ENCODE peak calls at places on chromosome 4, in six cellular contexts. One of them, this sample, is unnamed.

GRCh38 chr4:153643406-153644016 is 40.6 kb upstream of the TLR2 start:
- DNase-seq in A549: peak; percentile 57
- DNase-seq in GM12878: peak; percentile 50
- DNase-seq in endothelial cell of umbilical vein: peak; percentile 56
- DNase-seq in HepG2: peak; percentile 66
- DNase-seq in K562: peak; percentile 57
- DNase-seq in this sample: peak; percentile 74

GRCh38 chr4:71262161-71262560 is 76.7 kb upstream of the SLC4A4 start:
- DNase-seq in A549: no peak
- DNase-seq in GM12878: no peak
- DNase-seq in endothelial cell of umbilical vein: no peak
- DNase-seq in HepG2: no peak
- DNase-seq in K562: no peak
- DNase-seq in this sample: no peak

GRCh38 chr4:44150091-44150576 is 298.5 kb downstream of the KCTD8 start:
- DNase-seq in A549: no peak
- DNase-seq in GM12878: no peak
- DNase-seq in endothelial cell of umbilical vein: peak; percentile 77
- DNase-seq in HepG2: peak; percentile 1
- DNase-seq in K562: no peak
- DNase-seq in this sample: no peak

GRCh38 chr4:153348006-153348405 is 3.5 kb downstream of the MND1 start:
- DNase-seq in A549: no peak
- DNase-seq in GM12878: no peak
- DNase-seq in endothelial cell of umbilical vein: no peak
- DNase-seq in HepG2: no peak
- DNase-seq in K562: peak; percentile 61
- DNase-seq in this sample: no peak

GRCh38 chr4:140764785-140765392 is 8.7 kb upstream of the TBC1D9 start:
- DNase-seq in A549: no peak
- DNase-seq in GM12878: no peak
- DNase-seq in endothelial cell of umbilical vein: no peak
- DNase-seq in HepG2: no peak
- DNase-seq in K562: no peak
- DNase-seq in this sample: no peak

GRCh38 chr4:14582658-14583057 is 419.6 kb upstream of the CPEB2 start:
- DNase-seq in A549: no peak
- DNase-seq in GM12878: no peak
- DNase-seq in endothelial cell of umbilical vein: no peak
- DNase-seq in HepG2: no peak
- DNase-seq in K562: no peak
- DNase-seq in this sample: no peak

GRCh38 chr4:48167538-48168263 is 33.7 kb upstream of the TXK start:
- DNase-seq in A549: no peak
- DNase-seq in GM12878: no peak
- DNase-seq in endothelial cell of umbilical vein: no peak
- DNase-seq in HepG2: no peak
- DNase-seq in K562: no peak
- DNase-seq in this sample: no peak

GRCh38 chr4:87908341-87908740 is 67.2 kb upstream of the SPP1 start:
- DNase-seq in A549: no peak
- DNase-seq in GM12878: no peak
- DNase-seq in endothelial cell of umbilical vein: no peak
- DNase-seq in HepG2: no peak
- DNase-seq in K562: no peak
- DNase-seq in this sample: no peak

GRCh38 chr4:120225527-120225926 is 158.9 kb upstream of the MAD2L1 start:
- DNase-seq in A549: no peak
- DNase-seq in GM12878: no peak
- DNase-seq in endothelial cell of umbilical vein: no peak
- DNase-seq in HepG2: no peak
- DNase-seq in K562: no peak
- DNase-seq in this sample: no peak

GRCh38 chr4:184453402-184454160 is 20.8 kb downstream of the IRF2 start:
- DNase-seq in A549: no peak
- DNase-seq in GM12878: no peak
- DNase-seq in endothelial cell of umbilical vein: peak; percentile 80
- DNase-seq in HepG2: no peak
- DNase-seq in K562: no peak
- DNase-seq in this sample: peak; percentile 81

GRCh38 chr4:140130677-140131076 is 23.3 kb downstream of the MAML3 start:
- DNase-seq in A549: no peak
- DNase-seq in GM12878: no peak
- DNase-seq in endothelial cell of umbilical vein: no peak
- DNase-seq in HepG2: no peak
- DNase-seq in K562: no peak
- DNase-seq in this sample: peak; percentile 21

GRCh38 chr4:109877400-109877799 is 29.5 kb downstream of the LRIT3 start:
- DNase-seq in A549: no peak
- DNase-seq in GM12878: peak; percentile 8
- DNase-seq in endothelial cell of umbilical vein: no peak
- DNase-seq in HepG2: no peak
- DNase-seq in K562: no peak
- DNase-seq in this sample: no peak

GRCh38 chr4:160159457-160159856 is 1056.6 kb downstream of the RAPGEF2 start:
- DNase-seq in A549: no peak
- DNase-seq in GM12878: no peak
- DNase-seq in endothelial cell of umbilical vein: no peak
- DNase-seq in HepG2: no peak
- DNase-seq in K562: no peak
- DNase-seq in this sample: no peak

GRCh38 chr4:185341377-185341776 is 54.3 kb downstream of the LRP2BP start:
- DNase-seq in A549: no peak
- DNase-seq in GM12878: no peak
- DNase-seq in endothelial cell of umbilical vein: no peak
- DNase-seq in HepG2: no peak
- DNase-seq in K562: no peak
- DNase-seq in this sample: no peak

GRCh38 chr4:8095956-8096689 is 62.5 kb downstream of the ABLIM2 start:
- DNase-seq in A549: no peak
- DNase-seq in GM12878: no peak
- DNase-seq in endothelial cell of umbilical vein: no peak
- DNase-seq in HepG2: no peak
- DNase-seq in K562: no peak
- DNase-seq in this sample: no peak

GRCh38 chr4:25351777-25352421 is 25.2 kb upstream of the ANAPC4 start:
- DNase-seq in A549: no peak
- DNase-seq in GM12878: no peak
- DNase-seq in endothelial cell of umbilical vein: peak; percentile 27
- DNase-seq in HepG2: no peak
- DNase-seq in K562: no peak
- DNase-seq in this sample: no peak

GRCh38 chr4:54473077-54473545 is 184.6 kb upstream of the KIT start:
- DNase-seq in A549: no peak
- DNase-seq in GM12878: no peak
- DNase-seq in endothelial cell of umbilical vein: no peak
- DNase-seq in HepG2: peak; percentile 59
- DNase-seq in K562: peak; percentile 67
- DNase-seq in this sample: no peak

GRCh38 chr4:131974730-131975129 is 1174.4 kb upstream of the PCDH10 start:
- DNase-seq in A549: no peak
- DNase-seq in GM12878: no peak
- DNase-seq in endothelial cell of umbilical vein: no peak
- DNase-seq in HepG2: no peak
- DNase-seq in K562: no peak
- DNase-seq in this sample: peak; percentile 1

GRCh38 chr4:5511791-5512190 is 196.6 kb downstream of the EVC2 start:
- DNase-seq in A549: no peak
- DNase-seq in GM12878: no peak
- DNase-seq in endothelial cell of umbilical vein: no peak
- DNase-seq in HepG2: no peak
- DNase-seq in K562: no peak
- DNase-seq in this sample: no peak

GRCh38 chr4:108954880-108955279 is 192.0 kb upstream of the ETNPPL start:
- DNase-seq in A549: no peak
- DNase-seq in GM12878: no peak
- DNase-seq in endothelial cell of umbilical vein: no peak
- DNase-seq in HepG2: no peak
- DNase-seq in K562: peak; percentile 41
- DNase-seq in this sample: no peak

GRCh38 chr4:99529218-99529617 is 18.4 kb downstream of the C4orf17 start:
- DNase-seq in A549: no peak
- DNase-seq in GM12878: no peak
- DNase-seq in endothelial cell of umbilical vein: no peak
- DNase-seq in HepG2: no peak
- DNase-seq in K562: no peak
- DNase-seq in this sample: no peak

GRCh38 chr4:3673716-3674478 is 92.3 kb upstream of the ADRA2C start:
- DNase-seq in A549: no peak
- DNase-seq in GM12878: no peak
- DNase-seq in endothelial cell of umbilical vein: no peak
- DNase-seq in HepG2: no peak
- DNase-seq in K562: no peak
- DNase-seq in this sample: no peak

GRCh38 chr4:98341309-98341708 is 80.1 kb downstream of the RAP1GDS1 start:
- DNase-seq in A549: no peak
- DNase-seq in GM12878: no peak
- DNase-seq in endothelial cell of umbilical vein: no peak
- DNase-seq in HepG2: no peak
- DNase-seq in K562: no peak
- DNase-seq in this sample: no peak
- TF ChIP-seq CTCF in A549: no peak
- TF ChIP-seq CTCF in GM12878: no peak
- TF ChIP-seq CTCF in endothelial cell of umbilical vein: no peak
- TF ChIP-seq CTCF in HepG2: no peak
- TF ChIP-seq CTCF in K562: no peak
- TF ChIP-seq CTCF in this sample: no peak

GRCh38 chr4:183170894-183171293 is 71.8 kb downstream of the WWC2 start:
- DNase-seq in A549: no peak
- DNase-seq in GM12878: no peak
- DNase-seq in endothelial cell of umbilical vein: no peak
- DNase-seq in HepG2: no peak
- DNase-seq in K562: no peak
- DNase-seq in this sample: no peak

GRCh38 chr4:183172881-183173280 is 73.8 kb downstream of the WWC2 start:
- DNase-seq in A549: no peak
- DNase-seq in GM12878: no peak
- DNase-seq in endothelial cell of umbilical vein: no peak
- DNase-seq in HepG2: no peak
- DNase-seq in K562: no peak
- DNase-seq in this sample: no peak

GRCh38 chr4:183171484-183172267 is 72.6 kb downstream of the WWC2 start:
- DNase-seq in A549: peak; percentile 25
- DNase-seq in GM12878: no peak
- DNase-seq in endothelial cell of umbilical vein: peak; percentile 53
- DNase-seq in HepG2: peak; percentile 67
- DNase-seq in K562: no peak
- DNase-seq in this sample: no peak

GRCh38 chr4:183175631-183176232 is 76.7 kb downstream of the WWC2 start:
- DNase-seq in A549: no peak
- DNase-seq in GM12878: no peak
- DNase-seq in endothelial cell of umbilical vein: peak; percentile 68
- DNase-seq in HepG2: peak; percentile 89
- DNase-seq in K562: no peak
- DNase-seq in this sample: no peak

GRCh38 chr4:183173580-183174526 is 74.8 kb downstream of the WWC2 start:
- DNase-seq in A549: no peak
- DNase-seq in GM12878: no peak
- DNase-seq in endothelial cell of umbilical vein: peak; percentile 26
- DNase-seq in HepG2: no peak
- DNase-seq in K562: no peak
- DNase-seq in this sample: no peak
- H3K4me3 ChIP-seq in A549: peak overlapping the region; percentile 23
- H3K4me3 ChIP-seq in GM12878: no peak overlapping the region
- H3K4me3 ChIP-seq in endothelial cell of umbilical vein: no peak overlapping the region
- H3K4me3 ChIP-seq in HepG2: no peak overlapping the region
- H3K4me3 ChIP-seq in K562: no peak overlapping the region
- H3K4me3 ChIP-seq in this sample: no peak overlapping the region

DNA sequence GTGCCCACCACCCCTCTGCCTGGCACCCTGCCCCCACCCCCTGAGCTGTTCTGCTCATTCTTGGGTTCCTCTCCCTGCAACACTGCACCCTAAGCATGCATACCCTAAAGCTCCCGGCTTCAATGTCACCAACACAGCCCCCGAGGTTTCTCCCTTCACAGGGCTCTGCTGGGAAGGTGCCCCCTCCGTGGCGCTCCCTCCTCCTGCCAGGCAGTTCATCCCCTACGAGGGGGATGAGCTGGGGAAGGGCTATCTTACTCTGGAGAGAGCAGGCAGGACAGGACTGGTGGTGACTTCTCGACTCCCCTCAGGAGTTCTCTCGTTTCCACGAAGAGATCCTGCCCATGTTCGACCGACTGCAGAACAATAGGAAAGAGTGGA is 6.5 kb downstream of the ATP5ME start:
- DNase-seq in A549: no peak
- DNase-seq in GM12878: no peak
- DNase-seq in endothelial cell of umbilical vein: no peak
- DNase-seq in HepG2: no peak
- DNase-seq in K562: no peak
- DNase-seq in this sample: no peak
- TF ChIP-seq MYC in A549: no peak
- TF ChIP-seq MYC in GM12878: no peak
- TF ChIP-seq MYC in endothelial cell of umbilical vein: no peak
- TF ChIP-seq MYC in HepG2: no peak
- TF ChIP-seq MYC in K562: no peak
- TF ChIP-seq MYC in this sample: no peak

GRCh38 chr4:128386761-128387599 is 99.4 kb upstream of the PGRMC2 start:
- DNase-seq in A549: peak; percentile 42
- DNase-seq in GM12878: no peak
- DNase-seq in endothelial cell of umbilical vein: peak; percentile 94
- DNase-seq in HepG2: no peak
- DNase-seq in K562: peak; percentile 23
- DNase-seq in this sample: peak; percentile 14

GRCh38 chr4:128385199-128385598 is 97.6 kb upstream of the PGRMC2 start:
- DNase-seq in A549: no peak
- DNase-seq in GM12878: no peak
- DNase-seq in endothelial cell of umbilical vein: no peak
- DNase-seq in HepG2: no peak
- DNase-seq in K562: no peak
- DNase-seq in this sample: no peak

GRCh38 chr4:128384091-128384520 is 96.5 kb upstream of the PGRMC2 start:
- DNase-seq in A549: no peak
- DNase-seq in GM12878: no peak
- DNase-seq in endothelial cell of umbilical vein: no peak
- DNase-seq in HepG2: no peak
- DNase-seq in K562: no peak
- DNase-seq in this sample: no peak

GRCh38 chr4:128384765-128385164 is 97.2 kb upstream of the PGRMC2 start:
- DNase-seq in A549: no peak
- DNase-seq in GM12878: no peak
- DNase-seq in endothelial cell of umbilical vein: no peak
- DNase-seq in HepG2: no peak
- DNase-seq in K562: no peak
- DNase-seq in this sample: no peak

DNA sequence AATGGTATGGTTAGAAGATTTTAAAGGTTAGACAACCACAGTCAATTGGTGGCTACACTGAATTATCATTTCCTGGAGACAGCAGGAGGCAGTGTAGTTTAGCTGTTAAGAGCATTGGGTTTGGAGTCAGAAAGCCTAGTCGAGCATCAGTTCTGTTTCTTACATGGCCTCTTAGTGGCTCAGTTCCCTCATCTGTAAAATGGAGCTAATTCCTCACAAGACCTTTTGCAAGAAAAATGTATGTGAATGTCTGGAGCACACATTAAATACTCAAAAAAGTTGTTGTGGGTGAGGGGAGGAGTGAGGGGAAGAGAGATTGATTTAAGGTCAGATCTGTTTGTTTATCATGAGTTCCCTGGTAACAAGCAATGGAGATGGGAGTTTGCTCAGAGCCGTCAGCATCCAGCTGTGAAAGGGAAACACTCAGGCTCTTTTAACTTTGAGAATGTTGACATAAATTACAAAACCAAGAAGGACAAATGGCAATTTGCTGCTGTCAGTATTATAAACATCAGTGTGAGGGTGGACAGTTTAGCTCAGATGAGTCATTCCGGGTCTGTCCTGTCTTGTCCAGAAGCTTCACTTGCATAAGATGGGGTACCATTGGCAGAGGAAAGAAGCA is 98.2 kb upstream of the PGRMC2 start:
- DNase-seq in A549: peak; percentile 21
- DNase-seq in GM12878: no peak
- DNase-seq in endothelial cell of umbilical vein: peak; percentile 37
- DNase-seq in HepG2: peak; percentile 6
- DNase-seq in K562: no peak
- DNase-seq in this sample: peak; percentile 21
- TF ChIP-seq CTCF in A549: peak; percentile 29
- TF ChIP-seq CTCF in GM12878: no peak
- TF ChIP-seq CTCF in endothelial cell of umbilical vein: no peak
- TF ChIP-seq CTCF in HepG2: no peak
- TF ChIP-seq CTCF in K562: peak; percentile 66
- TF ChIP-seq CTCF in this sample: peak; percentile 5

This sample was measured in NB4.